ENCODE peak calls at places on chromosomes 7 and 10, in ten cellular contexts. One of them, this sample, is unnamed.

GRCh38 chr10:77160679-77161078 is 476.9 kb downstream of the KCNMA1 start:
- DNase-seq in HT1080: peak
- DNase-seq in AG04449: peak
- DNase-seq in psoas muscle: no peak
- DNase-seq in iris pigment epithelial cell: peak
- DNase-seq in endothelial cell of umbilical vein: peak
- DNase-seq in nephron progenitor cell: no peak
- DNase-seq in activated CD4-positive, alpha-beta T cell treated with anti-CD3 and anti-CD28 coated beads, Interleukin-2, amount 50 U/mL, for 4 hours: no peak
- DNase-seq in COR-L47: peak
- DNase-seq in Calu3: peak
- DNase-seq in this sample: no peak

GRCh38 chr10:98344589-98345038 is 70.4 kb downstream of the PYROXD2 start:
- DNase-seq in endothelial cell of umbilical vein: peak
- DNase-seq in HT1080: peak
- DNase-seq in psoas muscle: peak
- DNase-seq in iris pigment epithelial cell: peak
- DNase-seq in COR-L47: no peak
- DNase-seq in nephron progenitor cell: no peak
- DNase-seq in AG04449: no peak
- DNase-seq in activated CD4-positive, alpha-beta T cell treated with anti-CD3 and anti-CD28 coated beads, Interleukin-2, amount 50 U/mL, for 4 hours: no peak
- DNase-seq in Calu3: no peak
- DNase-seq in this sample: peak

GRCh38 chr7:25802473-25802872 is 349.5 kb upstream of the NFE2L3 start:
- DNase-seq in COR-L47: no peak
- DNase-seq in psoas muscle: no peak
- DNase-seq in nephron progenitor cell: no peak
- DNase-seq in endothelial cell of umbilical vein: no peak
- DNase-seq in activated CD4-positive, alpha-beta T cell treated with anti-CD3 and anti-CD28 coated beads, Interleukin-2, amount 50 U/mL, for 4 hours: no peak
- DNase-seq in HT1080: no peak
- DNase-seq in iris pigment epithelial cell: no peak
- DNase-seq in Calu3: no peak
- DNase-seq in AG04449: no peak
- DNase-seq in this sample: no peak

GRCh38 chr10:66228887-66229286 is 696.9 kb upstream of the LRRTM3 start:
- DNase-seq in endothelial cell of umbilical vein: no peak
- DNase-seq in iris pigment epithelial cell: no peak
- DNase-seq in HT1080: no peak
- DNase-seq in COR-L47: no peak
- DNase-seq in psoas muscle: no peak
- DNase-seq in AG04449: no peak
- DNase-seq in activated CD4-positive, alpha-beta T cell treated with anti-CD3 and anti-CD28 coated beads, Interleukin-2, amount 50 U/mL, for 4 hours: no peak
- DNase-seq in Calu3: no peak
- DNase-seq in nephron progenitor cell: no peak
- DNase-seq in this sample: no peak

GRCh38 chr7:104943502-104944343 is 70.3 kb upstream of the KMT2E start:
- DNase-seq in HT1080: peak
- DNase-seq in psoas muscle: no peak
- DNase-seq in endothelial cell of umbilical vein: peak
- DNase-seq in activated CD4-positive, alpha-beta T cell treated with anti-CD3 and anti-CD28 coated beads, Interleukin-2, amount 50 U/mL, for 4 hours: peak
- DNase-seq in nephron progenitor cell: no peak
- DNase-seq in AG04449: no peak
- DNase-seq in Calu3: peak
- DNase-seq in COR-L47: peak
- DNase-seq in iris pigment epithelial cell: peak
- DNase-seq in this sample: peak

GRCh38 chr7:82445226-82445625 is 1.6 kb upstream of the CACNA2D1 start:
- DNase-seq in Calu3: no peak
- DNase-seq in endothelial cell of umbilical vein: no peak
- DNase-seq in psoas muscle: no peak
- DNase-seq in AG04449: no peak
- DNase-seq in iris pigment epithelial cell: no peak
- DNase-seq in COR-L47: peak
- DNase-seq in activated CD4-positive, alpha-beta T cell treated with anti-CD3 and anti-CD28 coated beads, Interleukin-2, amount 50 U/mL, for 4 hours: no peak
- DNase-seq in nephron progenitor cell: no peak
- DNase-seq in HT1080: no peak
- DNase-seq in this sample: no peak

GRCh38 chr10:17756557-17757208 is 4.7 kb downstream of the TMEM236 start:
- DNase-seq in AG04449: no peak
- DNase-seq in endothelial cell of umbilical vein: no peak
- DNase-seq in psoas muscle: no peak
- DNase-seq in nephron progenitor cell: no peak
- DNase-seq in Calu3: peak
- DNase-seq in activated CD4-positive, alpha-beta T cell treated with anti-CD3 and anti-CD28 coated beads, Interleukin-2, amount 50 U/mL, for 4 hours: no peak
- DNase-seq in iris pigment epithelial cell: peak
- DNase-seq in COR-L47: no peak
- DNase-seq in HT1080: peak
- DNase-seq in this sample: no peak

GRCh38 chr10:130652544-130652943 is 516.4 kb downstream of the GLRX3 start:
- DNase-seq in activated CD4-positive, alpha-beta T cell treated with anti-CD3 and anti-CD28 coated beads, Interleukin-2, amount 50 U/mL, for 4 hours: no peak
- DNase-seq in AG04449: no peak
- DNase-seq in endothelial cell of umbilical vein: no peak
- DNase-seq in Calu3: no peak
- DNase-seq in psoas muscle: no peak
- DNase-seq in COR-L47: no peak
- DNase-seq in iris pigment epithelial cell: peak
- DNase-seq in nephron progenitor cell: no peak
- DNase-seq in HT1080: no peak
- DNase-seq in this sample: no peak

GRCh38 chr7:1591876-1592275 is 22.0 kb upstream of the PSMG3 start:
- DNase-seq in Calu3: no peak
- DNase-seq in activated CD4-positive, alpha-beta T cell treated with anti-CD3 and anti-CD28 coated beads, Interleukin-2, amount 50 U/mL, for 4 hours: no peak
- DNase-seq in endothelial cell of umbilical vein: no peak
- DNase-seq in AG04449: no peak
- DNase-seq in nephron progenitor cell: no peak
- DNase-seq in HT1080: no peak
- DNase-seq in COR-L47: no peak
- DNase-seq in iris pigment epithelial cell: no peak
- DNase-seq in psoas muscle: no peak
- DNase-seq in this sample: no peak

GRCh38 chr7:74569501-74570075 is 87.9 kb upstream of the GTF2I start:
- DNase-seq in endothelial cell of umbilical vein: no peak
- DNase-seq in COR-L47: no peak
- DNase-seq in psoas muscle: no peak
- DNase-seq in Calu3: no peak
- DNase-seq in AG04449: no peak
- DNase-seq in HT1080: no peak
- DNase-seq in nephron progenitor cell: no peak
- DNase-seq in iris pigment epithelial cell: no peak
- DNase-seq in activated CD4-positive, alpha-beta T cell treated with anti-CD3 and anti-CD28 coated beads, Interleukin-2, amount 50 U/mL, for 4 hours: no peak
- DNase-seq in this sample: no peak

GRCh38 chr7:105776068-105776790 is 100.2 kb downstream of the ATXN7L1 start:
- DNase-seq in activated CD4-positive, alpha-beta T cell treated with anti-CD3 and anti-CD28 coated beads, Interleukin-2, amount 50 U/mL, for 4 hours: no peak
- DNase-seq in AG04449: peak
- DNase-seq in Calu3: peak
- DNase-seq in psoas muscle: peak
- DNase-seq in COR-L47: no peak
- DNase-seq in iris pigment epithelial cell: peak
- DNase-seq in endothelial cell of umbilical vein: peak
- DNase-seq in HT1080: peak
- DNase-seq in nephron progenitor cell: peak
- DNase-seq in this sample: no peak

GRCh38 chr7:44215531-44215930 is 14.8 kb downstream of the YKT6 start:
- DNase-seq in Calu3: no peak
- DNase-seq in nephron progenitor cell: no peak
- DNase-seq in HT1080: no peak
- DNase-seq in endothelial cell of umbilical vein: no peak
- DNase-seq in psoas muscle: no peak
- DNase-seq in iris pigment epithelial cell: no peak
- DNase-seq in AG04449: no peak
- DNase-seq in activated CD4-positive, alpha-beta T cell treated with anti-CD3 and anti-CD28 coated beads, Interleukin-2, amount 50 U/mL, for 4 hours: no peak
- DNase-seq in COR-L47: no peak
- DNase-seq in this sample: peak

GRCh38 chr10:70465832-70466231 is 12.7 kb upstream of the PALD1 start:
- DNase-seq in iris pigment epithelial cell: no peak
- DNase-seq in endothelial cell of umbilical vein: no peak
- DNase-seq in psoas muscle: no peak
- DNase-seq in Calu3: no peak
- DNase-seq in activated CD4-positive, alpha-beta T cell treated with anti-CD3 and anti-CD28 coated beads, Interleukin-2, amount 50 U/mL, for 4 hours: no peak
- DNase-seq in AG04449: no peak
- DNase-seq in HT1080: no peak
- DNase-seq in COR-L47: no peak
- DNase-seq in nephron progenitor cell: no peak
- DNase-seq in this sample: no peak

GRCh38 chr7:143256325-143256724 is 6.9 kb upstream of the GSTK1 start:
- DNase-seq in HT1080: no peak
- DNase-seq in nephron progenitor cell: no peak
- DNase-seq in iris pigment epithelial cell: no peak
- DNase-seq in AG04449: no peak
- DNase-seq in COR-L47: no peak
- DNase-seq in Calu3: no peak
- DNase-seq in endothelial cell of umbilical vein: no peak
- DNase-seq in activated CD4-positive, alpha-beta T cell treated with anti-CD3 and anti-CD28 coated beads, Interleukin-2, amount 50 U/mL, for 4 hours: no peak
- DNase-seq in psoas muscle: no peak
- DNase-seq in this sample: no peak

GRCh38 chr10:119644215-119644826 is 6.9 kb upstream of the BAG3 start:
- DNase-seq in HT1080: no peak
- DNase-seq in COR-L47: no peak
- DNase-seq in nephron progenitor cell: peak
- DNase-seq in endothelial cell of umbilical vein: no peak
- DNase-seq in psoas muscle: peak
- DNase-seq in activated CD4-positive, alpha-beta T cell treated with anti-CD3 and anti-CD28 coated beads, Interleukin-2, amount 50 U/mL, for 4 hours: no peak
- DNase-seq in Calu3: no peak
- DNase-seq in AG04449: no peak
- DNase-seq in iris pigment epithelial cell: no peak
- DNase-seq in this sample: no peak

GRCh38 chr10:11018426-11018818 is 750 bp downstream of the CELF2 start:
- DNase-seq in nephron progenitor cell: peak
- DNase-seq in activated CD4-positive, alpha-beta T cell treated with anti-CD3 and anti-CD28 coated beads, Interleukin-2, amount 50 U/mL, for 4 hours: no peak
- DNase-seq in iris pigment epithelial cell: no peak
- DNase-seq in Calu3: no peak
- DNase-seq in HT1080: no peak
- DNase-seq in COR-L47: no peak
- DNase-seq in endothelial cell of umbilical vein: no peak
- DNase-seq in AG04449: no peak
- DNase-seq in psoas muscle: peak
- DNase-seq in this sample: peak

GRCh38 chr7:4965295-4966022 is 6.5 kb upstream of the MMD2 start:
- DNase-seq in HT1080: no peak
- DNase-seq in endothelial cell of umbilical vein: no peak
- DNase-seq in Calu3: no peak
- DNase-seq in psoas muscle: no peak
- DNase-seq in AG04449: no peak
- DNase-seq in nephron progenitor cell: no peak
- DNase-seq in activated CD4-positive, alpha-beta T cell treated with anti-CD3 and anti-CD28 coated beads, Interleukin-2, amount 50 U/mL, for 4 hours: no peak
- DNase-seq in COR-L47: no peak
- DNase-seq in iris pigment epithelial cell: no peak
- DNase-seq in this sample: no peak

GRCh38 chr7:82410461-82410860 is 33.1 kb downstream of the CACNA2D1 start:
- DNase-seq in COR-L47: peak
- DNase-seq in AG04449: no peak
- DNase-seq in endothelial cell of umbilical vein: no peak
- DNase-seq in activated CD4-positive, alpha-beta T cell treated with anti-CD3 and anti-CD28 coated beads, Interleukin-2, amount 50 U/mL, for 4 hours: no peak
- DNase-seq in HT1080: no peak
- DNase-seq in nephron progenitor cell: no peak
- DNase-seq in iris pigment epithelial cell: no peak
- DNase-seq in psoas muscle: peak
- DNase-seq in Calu3: no peak
- DNase-seq in this sample: no peak

GRCh38 chr7:116582806-116583444 is 58.1 kb downstream of the CAV1 start:
- DNase-seq in HT1080: no peak
- DNase-seq in iris pigment epithelial cell: peak
- DNase-seq in nephron progenitor cell: no peak
- DNase-seq in psoas muscle: peak
- DNase-seq in activated CD4-positive, alpha-beta T cell treated with anti-CD3 and anti-CD28 coated beads, Interleukin-2, amount 50 U/mL, for 4 hours: no peak
- DNase-seq in COR-L47: no peak
- DNase-seq in endothelial cell of umbilical vein: peak
- DNase-seq in Calu3: no peak
- DNase-seq in AG04449: peak
- DNase-seq in this sample: no peak